ENCODE peak calls at places on chromosomes 2 and 18, in seven cellular contexts. D is HL-60, U is Peyer's patch, L is fibroblast of lung, Y is heart left ventricle, K is uterus, X is GM23248. N is an unnamed sample.
A peak's percentile ranks its signal among the peaks of the same experiment; 100 is the strongest.

GRCh38 chr2:18055290-18055689 is 176.8 kb downstream of the KCNS3 start:
- DNase-seq in D (no peak), U (no peak), L (no peak), Y (no peak), K (no peak), X (no peak), N (no peak)

GRCh38 chr2:227324671-227325055 is 388 bp upstream of the MFF start:
- DNase-seq in D (peak; percentile 4), U (no peak), L (no peak), Y (no peak), K (no peak), X (no peak), N (no peak)

GRCh38 chr18:58584219-58585127 is 44.4 kb downstream of the ALPK2 start:
- DNase-seq in D (no peak), U (no peak), L (peak; percentile 46), Y (no peak), K (no peak), X (peak; percentile 87), N (no peak)

GRCh38 chr2:237752761-237753165 is 45.8 kb upstream of the RBM44 start:
- DNase-seq in D (no peak), U (no peak), L (no peak), Y (no peak), K (no peak), X (no peak), N (no peak)

GRCh38 chr2:152647417-152648010 is 69.7 kb downstream of the PRPF40A start:
- DNase-seq in D (no peak), U (peak; percentile 74), L (peak; percentile 68), Y (peak; percentile 55), K (peak; percentile 46), X (peak; percentile 70), N (no peak)

GRCh38 chr2:215338883-215339679 is 27.2 kb downstream of the ATIC start:
- DNase-seq in D (no peak), U (no peak), L (no peak), Y (no peak), K (no peak), X (no peak), N (no peak)

GRCh38 chr2:120134263-120134662 is 88.9 kb downstream of the TMEM185B start:
- DNase-seq in D (no peak), U (no peak), L (peak; percentile 90), Y (no peak), K (no peak), X (peak; percentile 95), N (peak; percentile 89)

GRCh38 chr18:35030234-35030989 is 10.8 kb upstream of the MAPRE2 start:
- DNase-seq in D (no peak), U (peak; percentile 58), L (no peak), Y (no peak), K (no peak), X (no peak), N (no peak)

GRCh38 chr2:239822146-239822945 is 202.8 kb downstream of the NDUFA10 start:
- DNase-seq in D (no peak), U (no peak), L (no peak), Y (no peak), K (no peak), X (no peak), N (no peak)

GRCh38 chr2:221752781-221753180 is 180.7 kb upstream of the EPHA4 start:
- DNase-seq in D (no peak), U (no peak), L (no peak), Y (no peak), K (no peak), X (no peak), N (no peak)

GRCh38 chr2:191221666-191222065 is 23.5 kb upstream of the MYO1B start:
- DNase-seq in D (no peak), U (no peak), L (no peak), Y (no peak), K (no peak), X (no peak), N (no peak)

GRCh38 chr2:164565345-164565744 is 55.9 kb downstream of the GRB14 start:
- DNase-seq in D (no peak), U (no peak), L (no peak), Y (no peak), K (no peak), X (no peak), N (peak; percentile 12)

GRCh38 chr2:35454966-35455638 is 900.5 kb upstream of the CRIM1 start:
- DNase-seq in D (no peak), U (no peak), L (no peak), Y (no peak), K (no peak), X (peak; percentile 4), N (peak; percentile 54)

GRCh38 chr18:23243178-23243577 is 107.9 kb downstream of the CABLES1 start:
- DNase-seq in D (peak; percentile 82), U (no peak), L (no peak), Y (no peak), K (no peak), X (no peak), N (no peak)

GRCh38 chr2:61750624-61751023 is 103.2 kb downstream of the FAM161A start:
- DNase-seq in D (no peak), U (no peak), L (peak; percentile 42), Y (no peak), K (no peak), X (peak; percentile 52), N (peak; percentile 29)

GRCh38 chr2:121075006-121075545 is 209.9 kb downstream of the TFCP2L1 start:
- DNase-seq in D (peak; percentile 6), U (no peak), L (peak; percentile 89), Y (no peak), K (peak; percentile 53), X (peak; percentile 92), N (peak; percentile 96)

GRCh38 chr18:47953471-47953931 is 23.0 kb upstream of the SMAD2 start:
- DNase-seq in D (peak; percentile 98), U (peak; percentile 64), L (no peak), Y (no peak), K (no peak), X (peak; percentile 82), N (no peak)

GRCh38 chr2:129906139-129906860 is 73.2 kb upstream of the RAB6C start:
- DNase-seq in D (no peak), U (no peak), L (no peak), Y (no peak), K (no peak), X (no peak), N (no peak)

GRCh38 chr18:43563780-43564179 is 286.5 kb upstream of the SYT4 start:
- DNase-seq in D (peak; percentile 9), U (no peak), L (peak; percentile 57), Y (no peak), K (no peak), X (peak; percentile 55), N (peak; percentile 60)

GRCh38 chr2:121599963-121600651 is 49.2 kb downstream of the CLASP1 start:
- DNase-seq in D (no peak), U (no peak), L (no peak), Y (no peak), K (no peak), X (no peak), N (peak; percentile 46)

GRCh38 chr2:44981714-44982108 is 27.5 kb downstream of the SIX2 start:
- DNase-seq in D (peak; percentile 55), U (peak; percentile 86), L (peak; percentile 82), Y (peak; percentile 78), K (peak; percentile 75), X (peak; percentile 85), N (peak; percentile 63)

GRCh38 chr2:45850558-45850957 is 199.1 kb downstream of the PRKCE start:
- DNase-seq in D (no peak), U (no peak), L (no peak), Y (no peak), K (no peak), X (no peak), N (no peak)

GRCh38 chr2:140348826-140349225 is 1568.6 kb upstream of the NXPH2 start:
- DNase-seq in D (no peak), U (no peak), L (no peak), Y (no peak), K (no peak), X (no peak), N (no peak)

GRCh38 chr18:23142285-23142929 is 7.1 kb downstream of the CABLES1 start:
- DNase-seq in D (no peak), U (no peak), L (no peak), Y (no peak), K (no peak), X (peak; percentile 56), N (no peak)

GRCh38 chr18:22223263-22223960 is 54.0 kb downstream of the GATA6 start:
- DNase-seq in D (no peak), U (peak; percentile 93), L (peak; percentile 72), Y (peak; percentile 56), K (peak; percentile 89), X (peak; percentile 99), N (peak; percentile 85)

GRCh38 chr2:96116424-96116878 is at the start of gene ADRA2B:
- DNase-seq in D (no peak), U (peak; percentile 90), L (no peak), Y (peak; percentile 81), K (peak; percentile 36), X (peak; percentile 45), N (peak; percentile 30)
- H3K27me3 ChIP-seq in D (peaks cover 20% of the 10 kb centered on the region), U (no peaks in the 10 kb centered on the region), L (peaks cover 36% of the 10 kb centered on the region), Y (peaks cover 16% of the 10 kb centered on the region), K (no peaks in the 10 kb centered on the region), X (peaks cover 37% of the 10 kb centered on the region), N (peaks cover 74% of the 10 kb centered on the region)

DNA sequence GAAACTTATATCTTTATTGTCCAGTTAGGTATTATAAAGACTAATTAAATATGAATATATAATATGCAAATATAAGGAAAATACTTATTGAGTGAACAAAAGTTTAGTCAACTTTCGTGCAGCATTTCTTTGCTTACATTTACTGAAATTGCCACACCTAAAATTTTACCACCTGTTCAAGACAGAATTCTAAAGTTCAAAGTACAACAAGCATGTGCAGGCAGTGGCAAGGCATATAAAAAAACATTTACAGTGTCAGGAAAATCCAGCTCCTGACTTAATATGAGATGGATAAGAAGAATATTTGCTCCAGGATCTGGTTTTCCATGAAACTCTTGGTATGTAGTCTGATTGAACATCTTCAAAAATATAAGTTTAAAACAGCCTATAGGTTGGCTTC is 4.8 kb downstream of the ITPRID2 start:
- DNase-seq in D (no peak), U (no peak), L (no peak), Y (no peak), K (no peak), X (no peak), N (no peak)
- H3K27ac ChIP-seq in D (no peak overlapping the region), U (peak overlapping the region; percentile 7), L (no peak overlapping the region), Y (no peak overlapping the region), K (peak overlapping the region; percentile 90), X (no peak overlapping the region), N (peak overlapping the region; percentile 37)

DNA sequence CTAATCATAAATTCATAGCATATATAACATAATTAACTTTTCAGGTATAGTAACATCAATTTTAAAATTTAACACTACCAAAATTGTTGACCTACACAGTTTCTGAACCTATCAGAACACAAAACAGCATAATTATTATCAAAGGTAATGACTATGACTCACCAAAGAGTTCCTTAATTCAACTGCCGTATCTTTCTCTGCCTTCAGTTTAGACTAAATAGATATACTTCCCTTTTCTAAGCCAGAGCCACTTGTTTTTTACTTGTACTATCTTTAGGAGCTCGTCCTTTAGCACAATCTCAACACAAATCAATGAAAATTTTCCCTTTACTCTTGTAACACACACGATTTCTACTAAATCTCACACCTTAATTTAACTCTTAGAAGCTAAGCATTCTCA is 54.4 kb downstream of the CCDC88A start:
- DNase-seq in D (peak; percentile 2), U (no peak), L (no peak), Y (no peak), K (no peak), X (no peak), N (no peak)
- H3K27me3 ChIP-seq in D (no peaks in the 10 kb centered on the region), U (no peaks in the 10 kb centered on the region), L (no peaks in the 10 kb centered on the region), Y (no peaks in the 10 kb centered on the region), K (no peaks in the 10 kb centered on the region), X (no peaks in the 10 kb centered on the region), N (no peaks in the 10 kb centered on the region)

DNA sequence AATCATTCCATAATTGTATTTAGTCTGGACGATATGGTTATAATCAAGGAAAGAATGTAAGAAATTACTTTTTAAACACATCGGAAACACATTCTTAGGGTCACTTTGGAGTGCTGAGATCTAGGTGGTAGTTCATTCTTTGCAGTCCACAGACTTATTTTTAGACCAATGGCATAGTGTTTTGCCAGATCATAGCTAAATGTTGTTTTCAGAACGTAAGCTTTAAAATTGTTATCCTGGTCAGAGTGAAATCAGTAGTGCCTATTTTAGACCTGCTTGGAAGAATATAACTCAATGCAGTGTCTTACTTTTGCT is 4.3 kb downstream of the MYL12A start:
- DNase-seq in D (no peak), U (no peak), L (no peak), Y (no peak), K (no peak), X (peak; percentile 44), N (peak; percentile 31)
- H3K27ac ChIP-seq in D (no peak overlapping the region), U (no peak overlapping the region), L (peak overlapping the region; percentile 46), Y (peak overlapping the region; percentile 98), K (peak overlapping the region; percentile 33), X (peak overlapping the region; percentile 95), N (peak overlapping the region; percentile 57)